ENCODE peak calls at places on chromosomes 11 and 22, in four cellular contexts. U, O, T and F are unnamed samples.

GRCh38 chr11:15095736-15096228 is 18.9 kb upstream of the INSC start:
- DNase-seq in U (no peak), O (no peak), T (no peak), F (no peak)

GRCh38 chr22:49550766-49551362 is 276.8 kb downstream of the BRD1 start:
- DNase-seq in U (no peak), O (no peak), T (no peak), F (no peak)

GRCh38 chr11:16846305-16846704 is 107.9 kb downstream of the C11orf58 start:
- DNase-seq in U (no peak), O (no peak), T (no peak), F (no peak)

GRCh38 chr11:14073821-14074529 is 111.5 kb downstream of the SPON1 start:
- DNase-seq in U (no peak), O (no peak), T (no peak), F (no peak)

GRCh38 chr22:29004647-29005371 is 56.8 kb downstream of the C22orf31 start:
- DNase-seq in U (peak; percentile 15), O (peak; percentile 75), T (peak; percentile 94), F (peak; percentile 88)

GRCh38 chr11:133122260-133122659 is 410.0 kb downstream of the OPCML start:
- DNase-seq in U (no peak), O (no peak), T (peak; percentile 29), F (no peak)

GRCh38 chr11:69355346-69355940 is 61.5 kb downstream of the MYEOV start:
- DNase-seq in U (no peak), O (peak; percentile 11), T (no peak), F (no peak)

GRCh38 chr11:3201112-3201581 is 17.5 kb downstream of the MRGPRG start:
- DNase-seq in U (no peak), O (no peak), T (no peak), F (no peak)

GRCh38 chr11:76124905-76125566 is 81.3 kb downstream of the WNT11 start:
- DNase-seq in U (no peak), O (no peak), T (no peak), F (no peak)

GRCh38 chr11:55732936-55733335 is 40.3 kb upstream of the OR5D13 start:
- DNase-seq in U (no peak), O (no peak), T (no peak), F (no peak)

GRCh38 chr11:50412832-50413231 is 380.2 kb downstream of the OR4C45 start:
- DNase-seq in U (no peak), O (peak; percentile 11), T (no peak), F (no peak)

GRCh38 chr11:28690746-28691145 is 582.6 kb downstream of the METTL15 start:
- DNase-seq in U (peak; percentile 75), O (no peak), T (no peak), F (no peak)

GRCh38 chr11:75667268-75667830 is 1.5 kb downstream of the MAP6 start:
- DNase-seq in U (no peak), O (peak; percentile 71), T (peak; percentile 53), F (peak; percentile 26)

GRCh38 chr11:33895752-33896137 is 3.9 kb upstream of the LMO2 start:
- DNase-seq in U (no peak), O (no peak), T (peak; percentile 81), F (no peak)

GRCh38 chr11:6647282-6647679 is 8.3 kb downstream of the DCHS1 start:
- DNase-seq in U (peak; percentile 56), O (no peak), T (peak; percentile 38), F (no peak)

GRCh38 chr22:22424210-22424800 is 84.2 kb downstream of the ZNF280B start:
- DNase-seq in U (no peak), O (peak; percentile 56), T (peak; percentile 7), F (no peak)
- H3K4me1 ChIP-seq in U (no peaks in the 10 kb centered on the region), O (no peaks in the 10 kb centered on the region), T (no peaks in the 10 kb centered on the region), F (peaks cover 3% of the 10 kb centered on the region)

DNA sequence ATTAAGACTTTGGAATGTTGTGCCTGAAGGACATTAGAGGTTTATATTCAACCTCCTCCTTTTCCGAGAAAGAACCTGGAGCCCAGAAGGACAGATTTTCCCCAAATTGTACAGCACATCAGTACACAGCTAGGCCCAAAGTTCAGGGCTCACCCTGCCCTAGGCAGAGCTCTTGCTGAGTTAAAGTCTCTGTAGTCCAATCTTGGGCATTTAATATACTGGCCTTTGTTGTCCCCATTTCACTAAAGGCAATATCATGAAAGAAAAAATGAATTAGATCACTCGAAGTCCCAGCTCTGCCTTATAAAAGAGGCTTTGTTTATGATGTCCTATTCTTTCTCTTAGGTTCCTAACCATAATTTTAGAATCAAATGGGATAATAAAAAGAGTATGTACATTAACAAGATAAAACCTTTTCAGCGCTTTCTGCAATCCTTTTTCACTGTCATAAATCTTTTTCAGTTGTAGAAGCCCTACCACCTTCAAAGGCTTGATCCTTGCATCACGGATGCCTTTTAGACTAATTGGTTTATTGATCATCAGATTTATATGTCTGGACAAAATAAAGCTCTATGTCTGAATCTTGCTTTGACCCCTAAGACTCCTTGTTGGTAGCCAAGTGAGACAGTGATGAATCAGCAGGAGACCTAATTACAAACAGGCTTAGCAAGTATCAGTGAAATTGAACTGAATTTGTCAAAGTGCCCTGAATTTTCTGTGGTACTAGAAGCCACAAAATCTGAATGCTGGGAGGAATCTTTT is 39.8 kb downstream of the RELT start:
- DNase-seq in U (peak; percentile 55), O (no peak), T (no peak), F (no peak)
- H3K4me3 ChIP-seq in U (no peak overlapping the region), O (no peak overlapping the region), T (no peak overlapping the region), F (no peak overlapping the region)

GRCh38 chr11:126080206-126080941 is 17.7 kb upstream of the CDON start:
- DNase-seq in U (no peak), O (no peak), T (peak; percentile 69), F (no peak)
- H3K18ac ChIP-seq in U (no peak overlapping the region), O (peak overlapping the region; percentile 27), T (peak overlapping the region; percentile 76), F (peak overlapping the region; percentile 54)

GRCh38 chr11:65418681-65419459 is 3.7 kb upstream of the NEAT1 start:
- DNase-seq in U (peak; percentile 91), O (peak; percentile 86), T (peak; percentile 99), F (peak; percentile 65)
- H3K4me1 ChIP-seq in U (peaks cover 38% of the 10 kb centered on the region), O (peaks cover 66% of the 10 kb centered on the region), T (peaks cover 36% of the 10 kb centered on the region), F (peaks cover 49% of the 10 kb centered on the region)

GRCh38 chr11:102121329-102121728 is 11.1 kb downstream of the YAP1 start:
- DNase-seq in U (peak; percentile 19), O (no peak), T (no peak), F (no peak)

GRCh38 chr11:102120006-102120405 is 9.8 kb downstream of the YAP1 start:
- DNase-seq in U (peak; percentile 41), O (no peak), T (no peak), F (no peak)

GRCh38 chr11:102117472-102118113 is 7.3 kb downstream of the YAP1 start:
- DNase-seq in U (peak; percentile 48), O (peak; percentile 6), T (no peak), F (no peak)

GRCh38 chr11:102118937-102119336 is 8.7 kb downstream of the YAP1 start:
- DNase-seq in U (no peak), O (no peak), T (peak; percentile 54), F (no peak)

DNA sequence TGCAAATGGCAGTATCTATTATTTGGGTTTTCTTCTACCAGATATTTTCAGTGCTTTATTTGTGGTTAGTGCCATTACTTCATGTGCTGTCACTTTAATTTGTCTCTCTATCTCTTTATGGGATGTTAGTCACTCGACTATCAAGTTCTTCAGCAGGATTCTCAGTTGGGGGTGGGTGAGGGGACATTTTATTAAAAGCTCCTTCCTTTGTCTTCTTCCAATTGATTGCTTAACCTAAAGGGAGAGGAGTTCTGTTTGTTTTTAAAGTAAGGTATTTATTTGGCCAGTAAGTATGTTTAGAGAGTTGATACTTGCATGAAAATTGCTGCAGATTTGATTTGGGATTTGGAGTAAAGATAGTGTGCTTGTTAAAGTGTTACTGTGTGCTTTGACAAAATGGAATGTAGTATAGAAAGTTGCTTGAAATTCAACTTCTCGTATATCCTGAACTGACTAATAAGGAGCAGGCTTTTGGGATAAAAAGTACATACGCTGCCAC is 10.2 kb downstream of the YAP1 start:
- DNase-seq in U (peak; percentile 39), O (no peak), T (peak; percentile 64), F (no peak)
- H3K4me3 ChIP-seq in U (no peak overlapping the region), O (no peak overlapping the region), T (no peak overlapping the region), F (no peak overlapping the region)

GRCh38 chr22:32558681-32559355 is 84.2 kb downstream of the FBXO7 start:
- DNase-seq in U (peak; percentile 79), O (no peak), T (no peak), F (no peak)
- H3K18ac ChIP-seq in U (no peak overlapping the region), O (no peak overlapping the region), T (no peak overlapping the region), F (peak overlapping the region; percentile 17)

GRCh38 chr11:64441127-64441526 is 82.2 kb downstream of the RPS6KA4 start:
- DNase-seq in U (no peak), O (no peak), T (no peak), F (no peak)

GRCh38 chr11:64436025-64436424 is 77.1 kb downstream of the RPS6KA4 start:
- DNase-seq in U (no peak), O (no peak), T (no peak), F (no peak)

GRCh38 chr11:64437426-64437825 is 78.5 kb downstream of the RPS6KA4 start:
- DNase-seq in U (no peak), O (no peak), T (no peak), F (no peak)

GRCh38 chr11:64444838-64445441 is 86.0 kb downstream of the RPS6KA4 start:
- DNase-seq in U (peak; percentile 17), O (no peak), T (peak; percentile 78), F (no peak)

DNA sequence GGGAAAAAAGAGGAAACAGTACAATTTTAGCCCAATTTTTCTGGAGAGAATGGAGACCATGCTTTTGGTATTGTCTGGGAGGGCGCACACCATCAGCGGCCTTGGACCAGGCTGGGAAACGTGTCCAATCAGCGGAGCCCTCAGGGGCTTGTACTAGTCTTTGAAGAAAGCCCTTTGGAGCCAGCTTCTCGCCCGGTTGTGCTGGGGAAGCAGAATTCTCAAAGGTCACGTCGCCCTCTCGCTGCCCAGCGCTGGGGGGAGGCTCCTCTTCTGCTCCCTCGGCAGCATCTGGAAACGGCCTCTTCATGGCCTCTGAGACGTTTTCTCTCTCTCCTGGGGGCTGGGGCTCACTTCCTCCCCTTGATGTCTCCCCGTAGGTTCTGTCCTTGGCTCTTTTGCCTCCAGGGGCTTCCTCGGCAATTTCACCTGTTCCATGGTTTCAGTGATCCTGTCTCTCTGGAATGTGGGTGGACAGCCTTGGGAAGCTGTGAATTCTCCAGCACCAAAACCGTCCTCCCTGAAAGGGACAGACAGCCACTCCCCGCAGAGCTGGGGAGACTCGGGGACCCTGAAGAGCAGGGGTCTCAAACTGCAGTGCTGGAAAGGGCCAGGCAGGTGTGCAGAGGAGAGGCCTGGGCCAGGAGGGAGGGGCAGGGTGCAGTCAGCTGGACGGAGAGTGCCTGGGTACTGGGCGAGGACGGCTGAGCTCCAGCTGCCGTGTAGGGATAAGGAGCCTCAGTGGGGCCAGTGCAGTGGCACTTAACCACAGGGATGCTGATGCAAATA is 80.2 kb downstream of the RPS6KA4 start:
- DNase-seq in U (no peak), O (no peak), T (peak; percentile 87), F (no peak)
- H3K4me1 ChIP-seq in U (no peaks in the 10 kb centered on the region), O (no peaks in the 10 kb centered on the region), T (no peaks in the 10 kb centered on the region), F (peaks cover 5% of the 10 kb centered on the region)

GRCh38 chr22:42368379-42369249 is 63.6 kb downstream of the NFAM1 start:
- DNase-seq in U (no peak), O (peak; percentile 88), T (no peak), F (no peak)
- H3K4me3 ChIP-seq in U (peak overlapping the region; percentile 43), O (peak overlapping the region; percentile 88), T (peak overlapping the region; percentile 66), F (peak overlapping the region; percentile 80)

GRCh38 chr11:126114486-126115252 is 52.0 kb upstream of the CDON start:
- DNase-seq in U (peak; percentile 21), O (no peak), T (no peak), F (no peak)
- H3K18ac ChIP-seq in U (peak overlapping the region; percentile 28), O (no peak overlapping the region), T (no peak overlapping the region), F (peak overlapping the region; percentile 86)